ENCODE peak calls at places on chromosomes 7 and 10, in eight cellular contexts. X is mesenteric fat pad; U is BJ; Q is CD8-positive, alpha-beta T cell; F is mucosa of descending colon; P is NCI-H2029 treated with DMSO at 0.1 percent for 48 hours; Y is ACHN; A is CD8-positive, alpha-beta memory T cell. Z is an unnamed sample.

GRCh38 chr10:84632866-84633265 is 304.5 kb downstream of the CCSER2 start:
- DNase-seq in A (no peak), X (no peak), Q (no peak), Y (no peak), U (no peak), F (no peak), P (no peak), Z (no peak)

GRCh38 chr7:91759205-91759863 is 121.2 kb downstream of the MTERF1 start:
- DNase-seq in F (peak), Y (no peak), X (no peak), P (peak), U (no peak), Q (no peak), A (no peak), Z (no peak)

GRCh38 chr7:128811631-128812430 is 18.4 kb upstream of the FLNC start:
- DNase-seq in X (no peak), F (no peak), A (no peak), U (no peak), Y (no peak), P (no peak), Q (no peak), Z (no peak)

GRCh38 chr7:101688183-101688831 is 59.2 kb upstream of the MYL10 start:
- DNase-seq in F (peak), X (peak), U (no peak), Y (peak), Q (peak), P (no peak), A (peak), Z (peak)

GRCh38 chr10:107072786-107073185 is 91.7 kb downstream of the SORCS1 start:
- DNase-seq in X (no peak), P (no peak), Y (no peak), U (no peak), Q (no peak), F (no peak), A (no peak), Z (no peak)

GRCh38 chr10:79391231-79392019 is 44.2 kb downstream of the PPIF start:
- DNase-seq in F (no peak), Y (no peak), U (no peak), P (no peak), A (no peak), Q (no peak), X (peak), Z (no peak)

GRCh38 chr10:69972951-69973350 is 79.7 kb upstream of the MACROH2A2 start:
- DNase-seq in Q (no peak), F (no peak), X (no peak), Y (no peak), U (peak), A (no peak), P (no peak), Z (no peak)

GRCh38 chr7:54788664-54789063 is 29.7 kb upstream of the SEC61G start:
- DNase-seq in A (no peak), X (no peak), P (no peak), F (peak), Y (peak), U (peak), Q (no peak), Z (no peak)

GRCh38 chr7:351256-351655 is 61.3 kb downstream of the FOXL3 start:
- DNase-seq in F (no peak), X (no peak), Q (peak), Y (no peak), A (peak), P (no peak), U (no peak), Z (peak)

GRCh38 chr10:74871595-74872382 is 45.4 kb downstream of the KAT6B start:
- DNase-seq in A (no peak), Y (no peak), P (no peak), U (no peak), X (no peak), Q (no peak), F (peak), Z (no peak)

GRCh38 chr10:122301055-122301810 is 30.1 kb downstream of the BTBD16 start:
- DNase-seq in F (no peak), U (no peak), A (peak), P (no peak), X (no peak), Q (no peak), Y (peak), Z (no peak)

GRCh38 chr10:51325649-51326048 is 251.4 kb downstream of the PRKG1 start:
- DNase-seq in P (no peak), A (no peak), F (no peak), X (no peak), U (no peak), Y (no peak), Q (no peak), Z (no peak)

GRCh38 chr10:133403359-133403758 is 9.4 kb downstream of the MTG1 start:
- DNase-seq in P (no peak), F (no peak), U (no peak), X (peak), A (no peak), Q (no peak), Y (no peak), Z (no peak)

GRCh38 chr10:132646443-132647097 is 109.0 kb downstream of the INPP5A start:
- DNase-seq in Q (no peak), Y (no peak), A (no peak), U (no peak), F (no peak), P (no peak), X (no peak), Z (no peak)

GRCh38 chr7:141663081-141663510 is 38.9 kb downstream of the DENND11 start:
- DNase-seq in F (peak), Q (no peak), X (no peak), A (no peak), P (peak), Y (no peak), U (no peak), Z (no peak)

GRCh38 chr10:125822878-125823662 is at the start of the genes BCCIP and UROS:
- DNase-seq in Y (peak), X (peak), U (peak), A (peak), Q (peak), F (peak), P (peak), Z (peak)

GRCh38 chr10:125661942-125662515 is 20.9 kb downstream of the TEX36 start:
- DNase-seq in P (no peak), X (no peak), U (peak), A (no peak), Q (no peak), Y (no peak), F (no peak), Z (no peak)

GRCh38 chr10:83542774-83543291 is 596.5 kb upstream of the GHITM start:
- DNase-seq in X (no peak), P (no peak), A (no peak), U (no peak), F (no peak), Y (no peak), Q (no peak), Z (no peak)

GRCh38 chr7:106104861-106105260 is 7.3 kb downstream of the SYPL1 start:
- DNase-seq in X (no peak), Y (no peak), P (no peak), Q (no peak), A (no peak), U (no peak), F (no peak), Z (no peak)

GRCh38 chr10:31623466-31623865 is 304.4 kb downstream of the ZEB1 start:
- DNase-seq in X (no peak), U (peak), A (no peak), F (no peak), Y (no peak), P (no peak), Q (no peak), Z (no peak)

GRCh38 chr10:78844956-78845355 is 223.8 kb upstream of the ZMIZ1 start:
- DNase-seq in Y (no peak), U (no peak), A (no peak), X (no peak), F (no peak), P (no peak), Q (no peak), Z (no peak)

GRCh38 chr10:76245951-76246495 is 814.6 kb downstream of the LRMDA start:
- DNase-seq in X (no peak), Q (no peak), Y (no peak), A (no peak), F (no peak), P (no peak), U (no peak), Z (no peak)

GRCh38 chr7:151000886-151001495 is 10.2 kb downstream of the NOS3 start:
- DNase-seq in A (no peak), U (no peak), X (no peak), Q (no peak), Y (no peak), F (no peak), P (no peak), Z (no peak)

GRCh38 chr7:193538-194256 is 1.3 kb downstream of the FAM20C start:
- DNase-seq in A (no peak), U (no peak), Y (peak), F (peak), X (no peak), Q (no peak), P (no peak), Z (no peak)

GRCh38 chr7:37081436-37081835 is 357.1 kb upstream of the AOAH start:
- DNase-seq in U (no peak), Y (peak), F (peak), A (no peak), Q (peak), X (no peak), P (no peak), Z (no peak)

GRCh38 chr10:99339077-99339476 is 9.9 kb downstream of the CNNM1 start:
- DNase-seq in Y (peak), X (no peak), F (no peak), A (no peak), P (no peak), Q (no peak), U (no peak), Z (no peak)

GRCh38 chr7:913736-914520 is 37.6 kb downstream of the GET4 start:
- DNase-seq in U (no peak), A (no peak), Q (no peak), F (peak), P (no peak), X (no peak), Y (peak), Z (no peak)

GRCh38 chr10:12826800-12827372 is 174.6 kb downstream of the CCDC3 start:
- DNase-seq in P (no peak), U (no peak), Q (no peak), Y (no peak), A (no peak), F (no peak), X (no peak), Z (no peak)

GRCh38 chr7:123410273-123410928 is 124.0 kb downstream of the IQUB start:
- DNase-seq in Q (no peak), F (no peak), U (no peak), A (no peak), Y (peak), X (no peak), P (peak), Z (no peak)

GRCh38 chr10:25683291-25683690 is 250.7 kb upstream of the MYO3A start:
- DNase-seq in A (no peak), X (no peak), F (no peak), U (no peak), Y (no peak), Q (no peak), P (no peak), Z (no peak)

Z was measured in CD4-positive, alpha-beta memory T cell.